ENCODE peak calls at places on chromosome 21, in four cellular contexts. One of them, this sample, is unnamed.

GRCh38 chr21:34517491-34518245 is 5.7 kb upstream of the KCNE1 start:
- DNase-seq in iPS-NIHi11: peak
- DNase-seq in stimulated activated CD8-positive, alpha-beta memory T cell treated with anti-CD3 and anti-CD28 coated beads, Interleukin-15, amount 100 ng/mL, for 4 hours: no peak
- DNase-seq in A172: peak
- DNase-seq in this sample: no peak

GRCh38 chr21:18986197-18986596 is 582.6 kb upstream of the TMPRSS15 start:
- DNase-seq in iPS-NIHi11: no peak
- DNase-seq in stimulated activated CD8-positive, alpha-beta memory T cell treated with anti-CD3 and anti-CD28 coated beads, Interleukin-15, amount 100 ng/mL, for 4 hours: no peak
- DNase-seq in A172: no peak
- DNase-seq in this sample: no peak

GRCh38 chr21:35578350-35578782 is 482.0 kb downstream of the SETD4 start:
- DNase-seq in iPS-NIHi11: no peak
- DNase-seq in stimulated activated CD8-positive, alpha-beta memory T cell treated with anti-CD3 and anti-CD28 coated beads, Interleukin-15, amount 100 ng/mL, for 4 hours: no peak
- DNase-seq in A172: peak
- DNase-seq in this sample: no peak

GRCh38 chr21:29077651-29078090 is 4.2 kb upstream of the CCT8 start:
- DNase-seq in iPS-NIHi11: no peak
- DNase-seq in stimulated activated CD8-positive, alpha-beta memory T cell treated with anti-CD3 and anti-CD28 coated beads, Interleukin-15, amount 100 ng/mL, for 4 hours: no peak
- DNase-seq in A172: no peak
- DNase-seq in this sample: no peak

GRCh38 chr21:33403786-33404571 is 766 bp downstream of the IFNGR2 start:
- DNase-seq in iPS-NIHi11: peak
- DNase-seq in stimulated activated CD8-positive, alpha-beta memory T cell treated with anti-CD3 and anti-CD28 coated beads, Interleukin-15, amount 100 ng/mL, for 4 hours: no peak
- DNase-seq in A172: no peak
- DNase-seq in this sample: peak

GRCh38 chr21:17476006-17476405 is 36.8 kb upstream of the CXADR start:
- DNase-seq in iPS-NIHi11: no peak
- DNase-seq in stimulated activated CD8-positive, alpha-beta memory T cell treated with anti-CD3 and anti-CD28 coated beads, Interleukin-15, amount 100 ng/mL, for 4 hours: no peak
- DNase-seq in A172: no peak
- DNase-seq in this sample: no peak

GRCh38 chr21:29394051-29394450 is 95.3 kb downstream of the BACH1 start:
- DNase-seq in iPS-NIHi11: no peak
- DNase-seq in stimulated activated CD8-positive, alpha-beta memory T cell treated with anti-CD3 and anti-CD28 coated beads, Interleukin-15, amount 100 ng/mL, for 4 hours: no peak
- DNase-seq in A172: no peak
- DNase-seq in this sample: no peak

GRCh38 chr21:26966978-26967913 is at the start of gene ADAMTS5:
- DNase-seq in iPS-NIHi11: peak
- DNase-seq in stimulated activated CD8-positive, alpha-beta memory T cell treated with anti-CD3 and anti-CD28 coated beads, Interleukin-15, amount 100 ng/mL, for 4 hours: no peak
- DNase-seq in A172: peak
- DNase-seq in this sample: no peak

GRCh38 chr21:35178812-35179211 is 129.7 kb upstream of the RUNX1 start:
- DNase-seq in iPS-NIHi11: no peak
- DNase-seq in stimulated activated CD8-positive, alpha-beta memory T cell treated with anti-CD3 and anti-CD28 coated beads, Interleukin-15, amount 100 ng/mL, for 4 hours: no peak
- DNase-seq in A172: no peak
- DNase-seq in this sample: no peak

GRCh38 chr21:46459356-46460112 is 843 bp downstream of the DIP2A start:
- DNase-seq in iPS-NIHi11: peak
- DNase-seq in stimulated activated CD8-positive, alpha-beta memory T cell treated with anti-CD3 and anti-CD28 coated beads, Interleukin-15, amount 100 ng/mL, for 4 hours: no peak
- DNase-seq in A172: no peak
- DNase-seq in this sample: no peak

This sample was measured in esophagus muscularis mucosa.